ENCODE peak calls at places on chromosomes 6 and 20, in four cellular contexts. V is endodermal cell, R is AG04450, W is left lung. L is an unnamed sample.
A peak's percentile ranks its signal among the peaks of the same experiment; 100 is the strongest.

GRCh38 chr20:64223526-64224067 is 32.0 kb upstream of the PCMTD2 start:
- DNase-seq in R (no peak), W (no peak), V (peak; percentile 94), L (no peak)

GRCh38 chr6:31568537-31568961 is 3.5 kb upstream of the LTA start:
- DNase-seq in W (peak; percentile 56), V (no peak), R (no peak), L (no peak)

GRCh38 chr6:12866422-12867029 is 150.0 kb downstream of the PHACTR1 start:
- DNase-seq in V (no peak), W (no peak), R (no peak), L (no peak)

GRCh38 chr6:55445648-55446204 is 118.5 kb downstream of the GFRAL start:
- DNase-seq in V (no peak), R (no peak), W (no peak), L (no peak)

GRCh38 chr6:119308048-119308570 is 41.5 kb downstream of the MAN1A1 start:
- DNase-seq in V (no peak), W (no peak), R (no peak), L (peak; percentile 64)

GRCh38 chr6:7832904-7833752 is 77.5 kb downstream of the TXNDC5 start:
- DNase-seq in R (no peak), W (no peak), V (no peak), L (no peak)

GRCh38 chr6:75418233-75418632 is 75.4 kb downstream of the FILIP1 start:
- DNase-seq in R (no peak), V (no peak), W (no peak), L (no peak)

GRCh38 chr6:30156262-30156599 is 4.8 kb downstream of the TRIM10 start:
- DNase-seq in W (peak; percentile 51), V (no peak), R (no peak), L (peak; percentile 25)

GRCh38 chr20:29079769-29080690 is 2177.4 kb upstream of the DEFB115 start:
- DNase-seq in W (no peak), V (no peak), R (no peak), L (peak; percentile 2)

GRCh38 chr20:38209736-38210405 is 44.8 kb upstream of the TGM2 start:
- DNase-seq in V (no peak), W (no peak), R (no peak), L (no peak)

GRCh38 chr6:157033428-157034140 is 256.4 kb downstream of the ARID1B start:
- DNase-seq in W (no peak), R (no peak), V (no peak), L (no peak)

GRCh38 chr6:83905648-83906047 is 46.2 kb downstream of the CYB5R4 start:
- DNase-seq in V (no peak), R (no peak), W (no peak), L (no peak)

GRCh38 chr20:32034581-32035397 is 17.3 kb upstream of the HCK start:
- DNase-seq in W (peak; percentile 44), R (no peak), V (no peak), L (no peak)

GRCh38 chr6:14671261-14671681 is 553.7 kb downstream of the CD83 start:
- DNase-seq in W (no peak), R (peak; percentile 63), V (no peak), L (peak; percentile 93)

GRCh38 chr6:140849441-140849840 is 1283.3 kb upstream of the GJE1 start:
- DNase-seq in V (no peak), W (no peak), R (no peak), L (no peak)

GRCh38 chr20:33710681-33711445 is 9.2 kb downstream of the PXMP4 start:
- DNase-seq in V (no peak), W (no peak), R (no peak), L (no peak)

GRCh38 chr6:122749451-122750050 is 30.0 kb upstream of the FABP7 start:
- DNase-seq in W (no peak), R (no peak), V (no peak), L (no peak)

GRCh38 chr6:125670586-125670985 is 78.8 kb upstream of the HEY2 start:
- DNase-seq in W (no peak), V (peak; percentile 74), R (no peak), L (no peak)

GRCh38 chr6:137191238-137191637 is 17.8 kb upstream of the IL22RA2 start:
- DNase-seq in R (no peak), V (no peak), W (no peak), L (no peak)

GRCh38 chr6:111605100-111605748 is 454 bp downstream of the TRAF3IP2 start:
- DNase-seq in R (no peak), W (peak; percentile 69), V (peak; percentile 87), L (peak; percentile 90)

GRCh38 chr6:134637282-134637681 is 312.6 kb downstream of the ALDH8A1 start:
- DNase-seq in W (no peak), V (no peak), R (no peak), L (no peak)

GRCh38 chr6:159837141-159837490 is 37.0 kb downstream of the PNLDC1 start:
- DNase-seq in V (no peak), R (no peak), W (no peak), L (no peak)

GRCh38 chr6:33591633-33592032 is 11.6 kb upstream of the BAK1 start:
- DNase-seq in V (no peak), W (no peak), R (no peak), L (no peak)

GRCh38 chr6:25596928-25597818 is 54.8 kb upstream of the SCGN start:
- DNase-seq in V (no peak), R (no peak), W (no peak), L (no peak)

GRCh38 chr6:35093783-35094182 is 47.4 kb downstream of the TCP11 start:
- DNase-seq in V (peak; percentile 43), R (no peak), W (no peak), L (no peak)

GRCh38 chr6:53282741-53283140 is 66.0 kb downstream of the ELOVL5 start:
- DNase-seq in W (no peak), R (no peak), V (no peak), L (no peak)

GRCh38 chr20:61014486-61014885 is 237.6 kb upstream of the CDH4 start:
- DNase-seq in W (no peak), R (no peak), V (peak; percentile 57), L (no peak)

GRCh38 chr6:45419574-45420082 is 41.9 kb upstream of the SUPT3H start:
- DNase-seq in V (peak; percentile 89), W (peak; percentile 80), R (no peak), L (no peak)

GRCh38 chr6:34912715-34913464 is 23.8 kb downstream of the ANKS1A start:
- DNase-seq in R (peak; percentile 53), V (no peak), W (no peak), L (peak; percentile 50)

GRCh38 chr20:18705490-18705889 is 108.1 kb upstream of the SCP2D1 start:
- DNase-seq in W (no peak), R (peak; percentile 83), V (no peak), L (peak; percentile 81)

GRCh38 chr6:29510202-29510601 is 22.4 kb upstream of the MAS1L start:
- DNase-seq in W (no peak), V (peak; percentile 41), R (no peak), L (no peak)

GRCh38 chr6:617485-618100 is 39.3 kb downstream of the HUS1B start:
- DNase-seq in R (no peak), W (no peak), V (peak; percentile 67), L (no peak)

GRCh38 chr20:6651016-6651415 is 116.5 kb upstream of the BMP2 start:
- DNase-seq in V (no peak), W (no peak), R (no peak), L (peak; percentile 88)

GRCh38 chr20:6651561-6651960 is 115.9 kb upstream of the BMP2 start:
- DNase-seq in V (no peak), W (no peak), R (no peak), L (no peak)

GRCh38 chr20:6657111-6657510 is 110.4 kb upstream of the BMP2 start:
- DNase-seq in V (no peak), R (no peak), W (no peak), L (no peak)

GRCh38 chr20:6657904-6658303 is 109.6 kb upstream of the BMP2 start:
- DNase-seq in W (no peak), V (no peak), R (no peak), L (no peak)

DNA sequence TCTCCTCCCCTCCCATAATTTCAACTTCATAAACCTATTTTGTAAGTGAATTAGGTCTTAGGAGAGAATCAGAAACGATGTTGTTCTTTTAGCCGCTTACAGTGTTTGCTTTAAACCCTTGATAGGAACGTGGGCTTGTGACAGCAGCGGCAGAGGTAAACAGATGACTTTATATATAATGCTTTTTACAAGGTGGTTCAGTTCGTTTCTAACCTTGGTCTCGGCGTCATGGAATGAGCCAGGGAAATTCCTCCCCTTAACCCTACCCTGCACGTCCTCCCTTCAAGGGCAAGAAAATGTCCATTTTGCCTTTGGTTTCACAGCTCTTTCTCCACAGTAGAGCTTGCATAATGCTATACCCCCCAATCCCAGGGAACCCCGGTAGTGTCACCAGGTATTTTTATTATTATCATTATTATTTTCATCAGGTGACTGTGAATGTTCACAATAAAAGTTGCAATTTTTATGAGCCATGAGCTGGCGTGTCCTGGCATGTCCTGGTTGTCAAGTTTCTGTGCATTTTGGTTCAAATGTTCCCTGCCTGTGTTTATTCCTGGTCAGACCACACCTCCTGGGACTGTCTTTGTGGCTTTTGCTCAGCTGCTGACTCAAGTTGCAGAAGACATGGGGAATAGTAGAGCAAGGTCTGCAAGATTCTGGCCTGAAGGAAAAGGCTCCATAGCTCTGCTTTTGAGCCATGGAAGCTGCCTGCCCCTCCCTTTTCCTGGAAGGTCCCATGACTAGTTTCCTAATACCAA is 112.8 kb upstream of the BMP2 start:
- DNase-seq in V (no peak), W (no peak), R (no peak), L (peak; percentile 27)
- H3K4me3 ChIP-seq in V (no peak overlapping the region), W (no peak overlapping the region), R (no peak overlapping the region), L (no peak overlapping the region)

GRCh38 chr6:113110211-113110610 is 746.9 kb upstream of the MARCKS start:
- DNase-seq in W (no peak), V (no peak), R (no peak), L (no peak)

GRCh38 chr6:113103618-113104390 is 753.3 kb upstream of the MARCKS start:
- DNase-seq in V (no peak), W (no peak), R (peak; percentile 23), L (peak; percentile 85)

GRCh38 chr6:113102761-113103160 is 754.4 kb upstream of the MARCKS start:
- DNase-seq in W (no peak), R (no peak), V (no peak), L (no peak)

GRCh38 chr6:113104546-113105325 is 752.4 kb upstream of the MARCKS start:
- DNase-seq in W (no peak), V (no peak), R (no peak), L (no peak)
- H3K4me3 ChIP-seq in W (no peak overlapping the region), V (no peak overlapping the region), R (no peak overlapping the region), L (no peak overlapping the region)

GRCh38 chr6:158706369-158706982 is 56.6 kb downstream of the SYTL3 start:
- DNase-seq in R (no peak), V (peak; percentile 95), W (no peak), L (no peak)

GRCh38 chr6:158709809-158710208 is 60.0 kb downstream of the SYTL3 start:
- DNase-seq in R (no peak), W (no peak), V (peak; percentile 2), L (no peak)

GRCh38 chr6:158707120-158707519 is 57.3 kb downstream of the SYTL3 start:
- DNase-seq in R (no peak), W (peak; percentile 69), V (peak; percentile 89), L (no peak)

GRCh38 chr6:158707826-158708225 is 58.0 kb downstream of the SYTL3 start:
- DNase-seq in R (no peak), W (peak; percentile 68), V (peak; percentile 71), L (no peak)

GRCh38 chr6:158708239-158708638 is 58.4 kb downstream of the SYTL3 start:
- DNase-seq in R (no peak), V (peak; percentile 75), W (no peak), L (no peak)
- H3K4me3 ChIP-seq in R (no peak overlapping the region), V (no peak overlapping the region), W (no peak overlapping the region), L (no peak overlapping the region)

GRCh38 chr6:3226422-3227362 is 761 bp downstream of the TUBB2B start:
- DNase-seq in W (no peak), V (peak; percentile 77), R (no peak), L (no peak)
- H3K4me3 ChIP-seq in W (peak overlapping the region; percentile 22), V (peak overlapping the region; percentile 89), R (peak overlapping the region; percentile 48), L (peak overlapping the region; percentile 58)

GRCh38 chr20:2794866-2795447 is 5.5 kb downstream of the CPXM1 start:
- DNase-seq in R (no peak), V (no peak), W (no peak), L (no peak)
- H3K4me3 ChIP-seq in R (no peak overlapping the region), V (no peak overlapping the region), W (no peak overlapping the region), L (no peak overlapping the region)

L was measured in skeletal muscle cell.